ENCODE peak calls at places on chromosomes 7 and 10, in six cellular contexts. W is H1, J is mesenchymal stem cell, B is IMR-90, C is neuronal stem cell, K is trophoblast cell. R is an unnamed sample.

GRCh38 chr7:86158111-86158510 is 485.6 kb upstream of the GRM3 start:
- DNase-seq in W (no peak), J (no peak), B (no peak), C (no peak), K (no peak), R (no peak)

GRCh38 chr10:101358706-101359300 is 4.8 kb downstream of the BTRC start:
- DNase-seq in W (no peak), J (peak), B (peak), C (no peak), K (no peak), R (no peak)

GRCh38 chr7:70113543-70113942 is 515.3 kb downstream of the AUTS2 start:
- DNase-seq in W (no peak), J (no peak), B (no peak), C (no peak), K (no peak), R (no peak)

GRCh38 chr7:148772297-148773089 is 73.8 kb downstream of the CUL1 start:
- DNase-seq in W (no peak), J (peak), B (peak), C (no peak), K (peak), R (no peak)

GRCh38 chr7:43569424-43569823 is 13.5 kb upstream of the STK17A start:
- DNase-seq in W (no peak), J (peak), B (peak), C (no peak), K (no peak), R (no peak)

GRCh38 chr7:81175291-81175942 is 256.6 kb upstream of the SEMA3C start:
- DNase-seq in W (no peak), J (no peak), B (no peak), C (no peak), K (peak), R (no peak)

GRCh38 chr10:45589009-45589408 is 83.6 kb downstream of the ZFAND4 start:
- DNase-seq in W (no peak), J (no peak), B (no peak), C (no peak), K (no peak), R (no peak)

GRCh38 chr10:53601260-53601875 is 828.8 kb upstream of the MBL2 start:
- DNase-seq in W (no peak), J (peak), B (peak), C (peak), K (no peak), R (no peak)

GRCh38 chr10:131698232-131698631 is 202.6 kb upstream of the PPP2R2D start:
- DNase-seq in W (no peak), J (no peak), B (no peak), C (no peak), K (no peak), R (no peak)

GRCh38 chr7:37833107-37833817 is 15.1 kb upstream of the NME8 start:
- DNase-seq in W (no peak), J (peak), B (peak), C (peak), K (peak), R (peak)

GRCh38 chr10:79347894-79348639 is 798 bp downstream of the PPIF start:
- DNase-seq in W (peak), J (peak), B (peak), C (no peak), K (peak), R (peak)

GRCh38 chr10:95648138-95648537 is 8.4 kb downstream of the ALDH18A1 start:
- DNase-seq in W (no peak), J (no peak), B (no peak), C (no peak), K (no peak), R (no peak)

DNA sequence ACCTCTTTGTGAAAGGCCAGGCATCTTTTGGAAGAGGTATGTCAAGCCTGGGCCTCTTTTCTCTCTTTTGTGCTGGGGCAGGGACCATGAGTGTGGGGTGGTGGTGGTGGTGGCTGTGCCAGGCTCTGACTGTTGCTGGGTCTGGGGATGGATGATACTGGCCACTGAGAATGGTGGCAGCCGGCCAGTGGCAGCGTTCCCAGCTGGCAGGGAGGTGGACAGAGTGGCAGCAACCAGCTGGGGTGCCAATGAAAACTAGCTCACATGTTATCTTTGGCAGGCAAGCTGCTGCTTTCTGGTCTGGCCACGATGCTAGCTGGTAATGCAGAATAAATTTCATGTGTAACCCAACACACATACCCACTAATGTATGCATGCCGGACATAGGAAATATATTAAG is 95.0 kb upstream of the SLC26A5 start:
- DNase-seq in W (no peak), J (no peak), B (no peak), C (no peak), K (no peak), R (no peak)
- H3K14ac ChIP-seq in W (no peak), J (peak), B (no peak), C (no peak), K (no peak), R (no peak)

DNA sequence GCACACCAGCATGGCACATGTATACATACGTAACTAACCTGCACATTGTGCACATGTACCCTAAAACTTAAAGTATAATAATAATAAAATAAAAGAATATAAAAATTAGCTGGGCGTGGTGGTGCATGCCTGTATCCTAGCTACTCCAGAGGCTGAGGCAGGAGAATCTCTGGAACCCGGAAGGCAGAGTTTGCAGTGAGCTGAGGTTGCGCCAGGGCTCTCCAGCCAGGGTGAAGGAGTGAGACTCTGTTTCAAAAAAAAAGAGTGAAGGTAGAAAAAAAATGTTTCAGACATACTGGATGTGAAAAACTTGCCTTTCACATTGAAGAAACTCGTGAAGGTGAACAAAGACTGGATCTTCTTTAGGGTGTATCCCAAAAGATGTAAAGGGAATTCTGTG is 26.7 kb downstream of the TSPAN14 start:
- DNase-seq in W (no peak), J (no peak), B (no peak), C (no peak), K (no peak), R (no peak)
- H3K4me2 ChIP-seq in W (no peak), J (no peak), B (no peak), C (no peak), K (no peak), R (no peak)

DNA sequence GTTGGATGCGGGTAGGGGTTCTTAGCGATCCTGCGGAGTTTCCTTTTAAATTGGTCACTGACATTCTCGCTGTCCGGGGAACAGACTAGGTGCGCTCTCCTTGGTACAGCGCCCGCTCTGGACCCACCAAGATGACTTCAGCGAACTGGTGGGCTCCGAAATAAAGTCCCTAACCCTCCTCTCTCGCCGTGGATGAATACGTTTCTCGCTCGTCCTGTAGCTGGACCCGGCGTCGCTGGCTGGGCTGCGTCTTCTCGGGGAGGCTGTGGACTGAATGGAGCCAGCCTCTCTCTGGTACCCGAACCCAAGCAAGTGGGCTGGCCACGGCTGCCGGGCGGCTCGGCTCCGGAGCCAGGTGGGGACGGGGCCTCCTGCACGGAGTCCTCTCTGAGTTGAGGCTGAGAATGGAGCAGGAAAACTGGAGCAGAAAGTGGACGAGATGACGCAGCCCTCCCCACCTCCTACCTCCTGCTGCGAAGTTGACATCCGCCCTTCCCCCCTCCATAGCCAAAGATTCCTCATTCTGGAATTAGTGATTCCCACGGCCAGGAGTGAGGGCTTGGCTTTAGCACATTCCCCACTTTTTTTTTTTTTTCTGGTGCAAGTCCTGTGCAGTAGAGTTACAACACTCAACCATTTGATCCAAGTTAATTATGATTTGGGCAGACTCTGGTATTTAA is 1.5 kb downstream of the UNC5B start:
- DNase-seq in W (no peak), J (peak), B (peak), C (no peak), K (no peak), R (no peak)
- H2BK120ac ChIP-seq in W (no peak), J (peak), B (peak), C (no peak), K (peak), R (no peak)

GRCh38 chr10:121332829-121333765 is 265.1 kb downstream of the FGFR2 start:
- DNase-seq in W (no peak), J (no peak), B (no peak), C (no peak), K (peak), R (no peak)

GRCh38 chr10:121332353-121332752 is 265.9 kb downstream of the FGFR2 start:
- DNase-seq in W (no peak), J (no peak), B (no peak), C (no peak), K (no peak), R (no peak)

GRCh38 chr10:121326905-121327304 is 271.3 kb downstream of the FGFR2 start:
- DNase-seq in W (no peak), J (no peak), B (no peak), C (no peak), K (no peak), R (no peak)

GRCh38 chr10:121327727-121328126 is 270.5 kb downstream of the FGFR2 start:
- DNase-seq in W (no peak), J (no peak), B (no peak), C (no peak), K (no peak), R (no peak)

GRCh38 chr10:121330528-121330927 is 267.7 kb downstream of the FGFR2 start:
- DNase-seq in W (no peak), J (no peak), B (no peak), C (no peak), K (no peak), R (no peak)
- H3K14ac ChIP-seq in W (no peak), J (no peak), B (no peak), C (no peak), K (no peak), R (no peak)

DNA sequence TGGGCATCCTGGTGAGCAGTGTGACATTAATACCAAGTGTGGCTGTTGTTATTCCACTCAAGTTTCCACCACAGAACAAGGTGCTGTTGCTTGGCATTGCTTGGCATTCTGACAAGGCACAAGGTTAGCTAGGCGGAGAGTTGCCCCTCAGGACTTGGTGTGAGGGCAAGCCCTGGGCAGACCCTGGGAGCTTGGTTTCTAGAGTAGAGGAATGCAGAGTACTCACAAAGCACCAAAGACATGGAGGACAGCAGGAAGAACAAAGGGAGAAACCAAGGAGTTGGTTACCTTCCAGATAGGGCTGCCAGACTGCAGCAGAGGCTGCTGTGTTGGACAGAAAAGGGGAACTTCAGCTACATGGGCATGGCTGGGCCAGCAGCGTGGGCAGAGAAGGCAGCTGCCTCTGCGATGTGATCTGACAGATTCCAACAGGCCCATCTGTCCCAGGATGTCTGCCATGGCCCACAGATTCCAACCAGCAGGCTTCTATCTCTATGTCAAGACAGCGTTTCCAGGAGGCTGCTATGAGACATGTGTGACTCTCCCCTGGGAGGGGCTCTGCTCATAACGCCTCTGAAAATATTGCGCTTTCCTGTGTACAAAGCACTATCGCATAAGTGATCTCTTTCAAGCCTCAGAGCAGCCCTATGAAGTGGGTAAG is 1.8 kb downstream of the GOLGA7B start:
- DNase-seq in W (no peak), J (no peak), B (no peak), C (no peak), K (no peak), R (no peak)
- H3K4me2 ChIP-seq in W (no peak), J (no peak), B (no peak), C (no peak), K (no peak), R (no peak)

GRCh38 chr10:126843299-126843934 is 61.8 kb upstream of the DOCK1 start:
- DNase-seq in W (no peak), J (no peak), B (no peak), C (no peak), K (no peak), R (no peak)
- H2BK120ac ChIP-seq in W (no peak), J (no peak), B (no peak), C (no peak), K (peak), R (no peak)

DNA sequence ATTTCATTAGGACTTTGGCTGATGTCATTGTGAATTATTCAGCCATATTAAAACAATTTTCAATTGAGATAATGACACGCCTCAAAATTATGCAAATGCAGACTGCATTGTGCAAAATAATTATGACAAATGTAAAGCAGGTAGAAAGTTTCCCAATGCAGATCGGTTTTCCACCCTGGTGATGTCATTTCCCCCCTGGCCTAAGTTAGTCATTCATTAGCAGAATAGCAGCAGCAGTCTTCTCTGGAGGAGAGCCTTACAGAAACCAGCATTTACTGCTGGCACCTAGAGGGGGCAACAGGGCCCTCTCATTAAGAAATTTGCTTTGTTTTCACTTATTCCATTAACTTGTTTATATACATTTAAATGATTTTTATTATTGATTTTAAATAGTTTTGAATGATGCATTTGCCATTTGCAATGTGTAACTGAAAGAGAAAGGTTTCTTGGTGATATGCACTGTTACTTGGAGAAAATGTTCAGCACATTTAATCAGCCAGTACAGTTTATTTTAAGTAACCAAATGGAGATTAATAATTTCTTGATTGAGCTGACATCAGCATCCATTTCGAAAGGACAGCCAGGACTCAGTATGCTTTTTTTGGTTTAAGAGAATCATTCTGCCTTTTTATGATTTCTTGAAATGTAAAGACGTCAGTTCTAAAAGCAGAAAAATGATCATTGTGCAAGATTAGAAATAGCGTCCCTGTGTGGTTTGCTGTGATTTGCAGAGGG is 3.4 kb downstream of the ARID5B start:
- DNase-seq in W (no peak), J (peak), B (peak), C (no peak), K (peak), R (no peak)
- H3K14ac ChIP-seq in W (no peak), J (no peak), B (peak), C (no peak), K (no peak), R (no peak)

GRCh38 chr10:110887560-110887959 is 15.8 kb downstream of the PDCD4 start:
- DNase-seq in W (no peak), J (no peak), B (no peak), C (no peak), K (no peak), R (no peak)

GRCh38 chr10:110898391-110898790 is 20.6 kb downstream of the BBIP1 start:
- DNase-seq in W (no peak), J (no peak), B (peak), C (no peak), K (no peak), R (no peak)

GRCh38 chr10:110897184-110897583 is 21.8 kb downstream of the BBIP1 start:
- DNase-seq in W (no peak), J (no peak), B (no peak), C (no peak), K (no peak), R (no peak)

GRCh38 chr10:110893559-110894179 is 21.9 kb downstream of the PDCD4 start:
- DNase-seq in W (no peak), J (peak), B (peak), C (no peak), K (no peak), R (no peak)

DNA sequence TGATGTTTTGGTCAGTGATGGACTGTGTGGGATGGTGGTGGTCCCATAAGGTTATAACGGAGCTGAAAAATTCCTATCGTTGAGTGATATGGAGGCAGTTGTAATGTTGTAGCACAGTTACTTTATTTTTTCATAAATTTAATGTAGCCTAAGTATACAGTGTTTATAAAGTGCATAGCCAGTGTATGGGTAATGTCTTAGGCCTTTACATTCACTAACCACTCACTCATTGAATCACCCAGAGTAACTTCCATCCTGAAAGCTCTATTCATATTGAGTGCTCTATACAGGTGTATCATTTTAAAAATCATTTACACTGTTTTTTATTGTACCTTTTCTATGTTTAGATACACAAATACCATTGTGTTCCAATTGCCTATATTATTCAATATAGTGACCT is 20.9 kb downstream of the PDCD4 start:
- DNase-seq in W (no peak), J (no peak), B (no peak), C (no peak), K (no peak), R (no peak)
- H3K4me2 ChIP-seq in W (no peak), J (no peak), B (no peak), C (no peak), K (no peak), R (no peak)